ENCODE peak calls at places on chromosomes 16 and 17, in four cellular contexts. One of them, this sample, is unnamed. For H3K27me3, the result is how much of the 10 kb centered on the place peaks cover.

GRCh38 chr17:19415806-19416775 is 5.1 kb downstream of the RNF112 start:
- DNase-seq in keratinocyte: no peak
- DNase-seq in psoas muscle: no peak
- DNase-seq in cardiac muscle cell: no peak
- DNase-seq in this sample: no peak

GRCh38 chr17:1590031-1590746 is 27.6 kb upstream of the PITPNA start:
- DNase-seq in psoas muscle: peak
- DNase-seq in keratinocyte: peak
- DNase-seq in cardiac muscle cell: peak
- DNase-seq in this sample: peak

GRCh38 chr16:68496689-68497088 is 42.4 kb upstream of the ZFP90 start:
- DNase-seq in cardiac muscle cell: no peak
- DNase-seq in psoas muscle: no peak
- DNase-seq in keratinocyte: no peak
- DNase-seq in this sample: no peak

GRCh38 chr17:56595831-56596740 is 2.6 kb downstream of the NOG start:
- DNase-seq in keratinocyte: no peak
- DNase-seq in psoas muscle: no peak
- DNase-seq in cardiac muscle cell: peak
- DNase-seq in this sample: no peak

GRCh38 chr16:67461600-67462278 is 19.2 kb downstream of the ATP6V0D1 start:
- DNase-seq in keratinocyte: no peak
- DNase-seq in cardiac muscle cell: no peak
- DNase-seq in psoas muscle: peak
- DNase-seq in this sample: no peak

GRCh38 chr17:42354956-42355843 is 33.0 kb downstream of the STAT3 start:
- DNase-seq in cardiac muscle cell: no peak
- DNase-seq in psoas muscle: no peak
- DNase-seq in keratinocyte: no peak
- DNase-seq in this sample: no peak

GRCh38 chr17:47687748-47688147 is 6.2 kb upstream of the TBKBP1 start:
- DNase-seq in psoas muscle: no peak
- DNase-seq in keratinocyte: no peak
- DNase-seq in cardiac muscle cell: no peak
- DNase-seq in this sample: no peak

GRCh38 chr16:51638338-51639135 is 487.5 kb upstream of the SALL1 start:
- DNase-seq in cardiac muscle cell: no peak
- DNase-seq in psoas muscle: no peak
- DNase-seq in keratinocyte: no peak
- DNase-seq in this sample: no peak

GRCh38 chr16:82360024-82360783 is 190.2 kb upstream of the MPHOSPH6 start:
- DNase-seq in psoas muscle: no peak
- DNase-seq in keratinocyte: no peak
- DNase-seq in cardiac muscle cell: peak
- DNase-seq in this sample: no peak

GRCh38 chr17:2481760-2482159 is 29.9 kb downstream of the METTL16 start:
- DNase-seq in cardiac muscle cell: no peak
- DNase-seq in psoas muscle: no peak
- DNase-seq in keratinocyte: no peak
- DNase-seq in this sample: no peak

GRCh38 chr16:1602285-1602684 is 9.6 kb downstream of the IFT140 start:
- DNase-seq in keratinocyte: no peak
- DNase-seq in cardiac muscle cell: no peak
- DNase-seq in psoas muscle: no peak
- DNase-seq in this sample: no peak

GRCh38 chr16:27444015-27444414 is 42.0 kb downstream of the IL21R start:
- DNase-seq in psoas muscle: no peak
- DNase-seq in cardiac muscle cell: no peak
- DNase-seq in keratinocyte: no peak
- DNase-seq in this sample: no peak

DNA sequence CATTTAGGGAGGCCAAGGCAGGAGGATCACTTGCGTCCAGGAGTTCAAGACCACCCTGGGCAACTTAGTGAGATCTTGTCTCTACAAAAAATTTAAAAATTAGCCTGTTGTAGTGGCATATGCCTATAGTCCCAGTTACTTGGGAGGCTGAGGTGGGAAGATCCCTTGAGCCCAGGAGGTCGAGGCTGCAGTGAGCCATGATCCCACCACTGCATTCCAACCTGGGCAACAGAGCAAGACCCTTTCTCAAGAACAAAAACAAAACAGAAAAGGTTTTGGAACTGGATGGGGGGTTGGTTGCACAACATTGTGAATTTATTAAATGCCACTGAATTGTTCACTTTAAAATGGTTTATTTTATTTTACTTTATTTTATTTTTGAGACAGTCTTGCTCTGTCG is 21.2 kb downstream of the PLXDC1 start:
- DNase-seq in cardiac muscle cell: no peak
- DNase-seq in psoas muscle: no peak
- DNase-seq in keratinocyte: no peak
- DNase-seq in this sample: no peak
- H3K4me3 ChIP-seq in cardiac muscle cell: no peak
- H3K4me3 ChIP-seq in psoas muscle: no peak
- H3K4me3 ChIP-seq in keratinocyte: no peak
- H3K4me3 ChIP-seq in this sample: no peak

DNA sequence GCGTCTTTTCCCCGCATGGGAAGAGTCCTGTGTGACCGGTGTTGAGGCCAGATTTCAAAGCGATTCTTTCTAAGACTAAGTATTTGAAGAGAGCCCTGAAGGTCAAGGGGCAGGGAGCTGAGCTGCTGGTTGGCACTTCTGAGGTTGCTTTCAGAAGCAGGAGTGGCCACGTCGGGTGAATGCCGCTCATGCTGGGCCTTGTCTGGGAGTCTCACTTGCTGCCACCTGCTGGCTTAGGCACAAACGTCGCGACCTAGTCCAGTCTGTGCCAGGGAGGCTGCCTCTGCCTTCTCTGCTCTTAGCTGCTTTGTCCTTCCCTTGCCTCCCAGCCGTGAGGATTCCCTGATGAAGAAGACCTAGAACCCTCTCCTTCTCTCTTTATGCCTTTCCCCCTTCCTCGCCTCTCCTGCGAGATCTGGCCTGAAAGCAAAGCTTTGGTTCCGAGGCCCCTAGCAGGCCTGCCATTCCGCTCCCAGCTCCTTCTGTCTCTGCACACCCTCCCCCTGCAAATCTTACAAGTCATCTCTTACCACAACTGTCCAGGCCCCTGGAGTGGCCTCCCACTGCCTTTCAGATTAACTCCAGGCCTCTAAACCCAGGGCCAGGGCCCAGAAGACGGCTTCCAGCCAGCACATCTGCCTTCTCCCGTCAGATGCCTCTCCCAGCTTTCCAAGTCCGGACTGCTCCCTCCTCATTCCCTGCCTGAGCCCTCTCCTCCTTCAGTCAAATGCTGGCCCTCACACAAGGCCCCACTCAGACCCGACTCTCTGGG is 11.4 kb downstream of the CTNS start:
- DNase-seq in keratinocyte: no peak
- DNase-seq in psoas muscle: peak
- DNase-seq in cardiac muscle cell: peak
- DNase-seq in this sample: no peak
- TF ChIP-seq CTCF in keratinocyte: peak
- TF ChIP-seq CTCF in psoas muscle: peak
- TF ChIP-seq CTCF in cardiac muscle cell: peak
- TF ChIP-seq CTCF in this sample: peak

GRCh38 chr17:80516533-80516932 is 28.1 kb upstream of the RPTOR start:
- DNase-seq in psoas muscle: no peak
- DNase-seq in keratinocyte: no peak
- DNase-seq in cardiac muscle cell: no peak
- DNase-seq in this sample: no peak

GRCh38 chr17:80517641-80518040 is 27.0 kb upstream of the RPTOR start:
- DNase-seq in cardiac muscle cell: no peak
- DNase-seq in keratinocyte: no peak
- DNase-seq in psoas muscle: no peak
- DNase-seq in this sample: no peak

GRCh38 chr17:80518392-80518791 is 26.2 kb upstream of the RPTOR start:
- DNase-seq in psoas muscle: no peak
- DNase-seq in cardiac muscle cell: no peak
- DNase-seq in keratinocyte: no peak
- DNase-seq in this sample: no peak

GRCh38 chr17:80520810-80521209 is 23.8 kb upstream of the RPTOR start:
- DNase-seq in psoas muscle: no peak
- DNase-seq in cardiac muscle cell: no peak
- DNase-seq in keratinocyte: no peak
- DNase-seq in this sample: no peak

GRCh38 chr17:80519091-80519781 is 25.4 kb upstream of the RPTOR start:
- DNase-seq in cardiac muscle cell: no peak
- DNase-seq in psoas muscle: no peak
- DNase-seq in keratinocyte: no peak
- DNase-seq in this sample: no peak
- H3K27me3 ChIP-seq in cardiac muscle cell: under half
- H3K27me3 ChIP-seq in psoas muscle: under half
- H3K27me3 ChIP-seq in keratinocyte: under half
- H3K27me3 ChIP-seq in this sample: under half

DNA sequence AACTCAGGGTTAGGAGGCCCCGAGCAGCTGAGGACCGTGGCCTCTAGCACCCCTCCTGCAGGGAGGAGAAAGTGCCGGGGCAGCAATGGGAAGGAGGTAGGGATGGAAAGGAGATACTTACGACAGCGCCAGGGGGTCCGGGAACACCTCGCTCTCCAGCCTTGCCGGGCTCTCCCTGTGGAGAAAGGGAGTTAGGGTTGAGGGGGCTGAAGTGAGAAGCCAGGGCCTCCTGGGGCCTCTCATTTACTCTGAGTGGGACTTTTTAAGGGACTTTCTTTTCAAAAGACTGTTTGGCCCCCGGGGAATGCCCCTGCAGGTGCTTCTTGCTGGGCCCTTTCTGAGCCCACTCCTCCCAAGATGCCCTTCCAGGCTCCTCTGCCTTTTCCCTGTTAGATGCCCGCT is 8.6 kb downstream of the COL1A1 start:
- DNase-seq in psoas muscle: no peak
- DNase-seq in cardiac muscle cell: no peak
- DNase-seq in keratinocyte: no peak
- DNase-seq in this sample: no peak
- H3K4me3 ChIP-seq in psoas muscle: no peak
- H3K4me3 ChIP-seq in cardiac muscle cell: no peak
- H3K4me3 ChIP-seq in keratinocyte: no peak
- H3K4me3 ChIP-seq in this sample: no peak

GRCh38 chr16:77967054-77968035 is 55.0 kb upstream of the CLEC3A start:
- DNase-seq in psoas muscle: no peak
- DNase-seq in cardiac muscle cell: no peak
- DNase-seq in keratinocyte: no peak
- DNase-seq in this sample: no peak

GRCh38 chr16:77974883-77975282 is 47.5 kb upstream of the CLEC3A start:
- DNase-seq in cardiac muscle cell: peak
- DNase-seq in psoas muscle: no peak
- DNase-seq in keratinocyte: no peak
- DNase-seq in this sample: no peak

GRCh38 chr16:77977336-77977735 is 45.0 kb upstream of the CLEC3A start:
- DNase-seq in cardiac muscle cell: no peak
- DNase-seq in keratinocyte: no peak
- DNase-seq in psoas muscle: no peak
- DNase-seq in this sample: no peak

GRCh38 chr16:77975942-77976341 is 46.4 kb upstream of the CLEC3A start:
- DNase-seq in psoas muscle: no peak
- DNase-seq in keratinocyte: no peak
- DNase-seq in cardiac muscle cell: no peak
- DNase-seq in this sample: no peak

DNA sequence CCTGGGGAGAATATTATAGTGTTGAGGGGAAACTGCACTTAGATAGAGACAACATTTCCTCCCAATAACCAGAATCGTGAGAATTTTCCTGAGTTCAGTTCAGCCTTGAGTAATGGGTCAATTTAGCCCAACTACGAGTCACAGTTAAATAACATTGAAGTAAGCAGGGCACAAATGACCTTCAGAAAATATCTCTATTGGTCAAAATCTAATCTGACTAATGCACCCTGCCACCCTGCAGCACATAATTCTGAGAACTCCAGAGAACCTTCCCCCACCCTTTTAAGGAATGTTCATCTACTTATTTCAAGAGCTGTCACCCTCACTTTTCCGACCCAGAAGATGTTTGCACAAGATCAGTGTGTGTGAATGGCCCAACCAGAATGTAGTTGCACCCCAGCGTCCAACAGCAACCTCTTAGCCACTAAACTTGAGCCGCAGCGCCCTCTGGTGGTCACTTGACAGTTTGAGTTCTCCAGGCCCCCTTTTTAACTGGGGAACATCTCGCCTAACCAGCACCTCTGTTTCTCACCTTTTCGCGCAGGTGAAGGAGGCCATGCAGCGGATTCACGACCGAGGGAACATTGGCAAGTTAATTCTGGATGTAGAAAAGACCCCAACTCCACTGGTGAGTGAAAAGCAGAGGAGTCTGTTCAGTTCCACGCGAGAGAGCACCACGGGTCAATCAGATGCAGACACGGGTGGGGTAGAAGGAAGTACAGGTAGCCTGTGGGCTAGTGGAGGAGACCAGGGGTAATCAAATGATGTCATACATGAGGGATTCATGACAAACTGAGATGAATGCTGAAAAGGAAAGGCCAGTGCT is 50.8 kb upstream of the CLEC3A start:
- DNase-seq in cardiac muscle cell: peak
- DNase-seq in psoas muscle: peak
- DNase-seq in keratinocyte: peak
- DNase-seq in this sample: peak
- TF ChIP-seq CTCF in cardiac muscle cell: peak
- TF ChIP-seq CTCF in psoas muscle: peak
- TF ChIP-seq CTCF in keratinocyte: peak
- TF ChIP-seq CTCF in this sample: peak

DNA sequence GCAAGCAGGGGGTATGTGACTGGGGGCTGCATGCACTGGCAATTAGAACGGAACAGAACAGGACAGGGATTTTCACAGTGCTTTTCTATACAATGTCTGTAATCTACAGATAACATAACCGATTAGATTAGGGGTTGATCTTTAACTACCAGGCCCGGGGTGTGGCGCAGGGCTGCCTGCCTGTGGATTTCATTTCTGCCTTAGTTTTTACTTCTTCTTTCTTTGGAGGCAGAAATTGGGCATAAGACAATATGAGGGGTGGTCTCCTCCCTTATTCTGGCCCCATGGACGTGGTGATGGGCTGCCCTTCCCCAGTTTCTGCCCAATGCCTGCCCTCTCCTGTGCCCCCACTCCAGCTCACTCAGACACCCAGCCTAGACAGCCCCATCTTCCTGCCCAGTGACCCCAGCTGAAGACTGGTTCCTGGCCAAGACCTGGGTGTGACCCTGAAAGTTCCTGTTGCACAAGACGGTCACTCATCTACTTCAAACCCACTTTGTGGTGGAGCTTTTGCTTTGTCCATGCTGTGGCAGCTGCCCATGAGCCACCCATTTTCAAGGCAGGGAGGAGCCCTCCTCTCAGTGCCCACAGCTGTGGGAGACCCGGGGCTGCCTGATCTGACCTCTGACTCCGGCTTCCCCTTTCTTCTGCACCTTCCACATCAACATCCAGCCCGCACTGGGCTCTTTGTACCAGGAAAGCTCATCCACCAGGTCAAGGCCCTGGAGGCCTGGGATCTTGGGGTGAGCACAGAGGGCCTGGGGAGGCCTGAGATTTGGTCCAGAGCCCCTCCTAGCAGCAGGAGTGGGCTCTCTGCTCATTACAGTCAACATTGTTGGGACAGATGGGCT is 18.6 kb downstream of the ALOX12B start:
- DNase-seq in keratinocyte: no peak
- DNase-seq in cardiac muscle cell: no peak
- DNase-seq in psoas muscle: peak
- DNase-seq in this sample: no peak
- H3K27me3 ChIP-seq in keratinocyte: under half
- H3K27me3 ChIP-seq in cardiac muscle cell: half or more
- H3K27me3 ChIP-seq in psoas muscle: under half
- H3K27me3 ChIP-seq in this sample: half or more